ENCODE peak calls at places on chromosome 13, in nine cellular contexts. One of them, this sample, is unnamed.

GRCh38 chr13:65926750-65927171 is 1303.4 kb downstream of the PCDH9 start:
- DNase-seq in EL: no peak
- DNase-seq in GM20000: no peak
- DNase-seq in kidney glomerular epithelial cell: no peak
- DNase-seq in endothelial cell of umbilical vein: no peak
- DNase-seq in CD8-positive, alpha-beta memory T cell: no peak
- DNase-seq in activated naive CD4-positive, alpha-beta T cell treated with anti-CD3 and anti-CD28 coated beads, Interleukin-2, amount 50 U/mL, for 16 hours: no peak
- DNase-seq in stimulated activated CD4-positive, alpha-beta T cell treated with anti-CD3 and anti-CD28 coated beads, Interleukin-15, amount 100 ng/mL, for 1 hour: no peak
- DNase-seq in AG08395: no peak
- DNase-seq in this sample: no peak

GRCh38 chr13:50370303-50370950 is 355.2 kb downstream of the KCNRG start:
- DNase-seq in AG08395: no peak
- DNase-seq in endothelial cell of umbilical vein: no peak
- DNase-seq in stimulated activated CD4-positive, alpha-beta T cell treated with anti-CD3 and anti-CD28 coated beads, Interleukin-15, amount 100 ng/mL, for 1 hour: no peak
- DNase-seq in kidney glomerular epithelial cell: no peak
- DNase-seq in EL: no peak
- DNase-seq in activated naive CD4-positive, alpha-beta T cell treated with anti-CD3 and anti-CD28 coated beads, Interleukin-2, amount 50 U/mL, for 16 hours: no peak
- DNase-seq in GM20000: no peak
- DNase-seq in CD8-positive, alpha-beta memory T cell: no peak
- DNase-seq in this sample: no peak

GRCh38 chr13:112725346-112726017 is 35.6 kb downstream of the ATP11A start:
- DNase-seq in GM20000: peak
- DNase-seq in EL: no peak
- DNase-seq in activated naive CD4-positive, alpha-beta T cell treated with anti-CD3 and anti-CD28 coated beads, Interleukin-2, amount 50 U/mL, for 16 hours: no peak
- DNase-seq in CD8-positive, alpha-beta memory T cell: peak
- DNase-seq in stimulated activated CD4-positive, alpha-beta T cell treated with anti-CD3 and anti-CD28 coated beads, Interleukin-15, amount 100 ng/mL, for 1 hour: no peak
- DNase-seq in kidney glomerular epithelial cell: no peak
- DNase-seq in endothelial cell of umbilical vein: no peak
- DNase-seq in AG08395: no peak
- DNase-seq in this sample: no peak

GRCh38 chr13:107450931-107451330 is 764.4 kb downstream of the LIG4 start:
- DNase-seq in EL: peak
- DNase-seq in CD8-positive, alpha-beta memory T cell: no peak
- DNase-seq in stimulated activated CD4-positive, alpha-beta T cell treated with anti-CD3 and anti-CD28 coated beads, Interleukin-15, amount 100 ng/mL, for 1 hour: no peak
- DNase-seq in endothelial cell of umbilical vein: peak
- DNase-seq in kidney glomerular epithelial cell: peak
- DNase-seq in GM20000: no peak
- DNase-seq in AG08395: peak
- DNase-seq in activated naive CD4-positive, alpha-beta T cell treated with anti-CD3 and anti-CD28 coated beads, Interleukin-2, amount 50 U/mL, for 16 hours: no peak
- DNase-seq in this sample: no peak

GRCh38 chr13:93847162-93847561 is 620.6 kb downstream of the GPC6 start:
- DNase-seq in endothelial cell of umbilical vein: no peak
- DNase-seq in EL: peak
- DNase-seq in stimulated activated CD4-positive, alpha-beta T cell treated with anti-CD3 and anti-CD28 coated beads, Interleukin-15, amount 100 ng/mL, for 1 hour: no peak
- DNase-seq in activated naive CD4-positive, alpha-beta T cell treated with anti-CD3 and anti-CD28 coated beads, Interleukin-2, amount 50 U/mL, for 16 hours: no peak
- DNase-seq in CD8-positive, alpha-beta memory T cell: no peak
- DNase-seq in kidney glomerular epithelial cell: peak
- DNase-seq in GM20000: no peak
- DNase-seq in AG08395: peak
- DNase-seq in this sample: no peak

GRCh38 chr13:22198656-22199217 is 527.9 kb downstream of the FGF9 start:
- DNase-seq in EL: no peak
- DNase-seq in kidney glomerular epithelial cell: no peak
- DNase-seq in stimulated activated CD4-positive, alpha-beta T cell treated with anti-CD3 and anti-CD28 coated beads, Interleukin-15, amount 100 ng/mL, for 1 hour: no peak
- DNase-seq in GM20000: no peak
- DNase-seq in endothelial cell of umbilical vein: no peak
- DNase-seq in activated naive CD4-positive, alpha-beta T cell treated with anti-CD3 and anti-CD28 coated beads, Interleukin-2, amount 50 U/mL, for 16 hours: no peak
- DNase-seq in AG08395: peak
- DNase-seq in CD8-positive, alpha-beta memory T cell: no peak
- DNase-seq in this sample: no peak

GRCh38 chr13:36432106-36432544 is at the start of gene CCNA1:
- DNase-seq in endothelial cell of umbilical vein: no peak
- DNase-seq in AG08395: no peak
- DNase-seq in GM20000: peak
- DNase-seq in kidney glomerular epithelial cell: no peak
- DNase-seq in EL: no peak
- DNase-seq in activated naive CD4-positive, alpha-beta T cell treated with anti-CD3 and anti-CD28 coated beads, Interleukin-2, amount 50 U/mL, for 16 hours: peak
- DNase-seq in stimulated activated CD4-positive, alpha-beta T cell treated with anti-CD3 and anti-CD28 coated beads, Interleukin-15, amount 100 ng/mL, for 1 hour: no peak
- DNase-seq in CD8-positive, alpha-beta memory T cell: no peak
- DNase-seq in this sample: peak

GRCh38 chr13:32902898-32903297 is 113.3 kb upstream of the KL start:
- DNase-seq in EL: peak
- DNase-seq in CD8-positive, alpha-beta memory T cell: no peak
- DNase-seq in stimulated activated CD4-positive, alpha-beta T cell treated with anti-CD3 and anti-CD28 coated beads, Interleukin-15, amount 100 ng/mL, for 1 hour: no peak
- DNase-seq in kidney glomerular epithelial cell: no peak
- DNase-seq in AG08395: peak
- DNase-seq in GM20000: no peak
- DNase-seq in endothelial cell of umbilical vein: no peak
- DNase-seq in activated naive CD4-positive, alpha-beta T cell treated with anti-CD3 and anti-CD28 coated beads, Interleukin-2, amount 50 U/mL, for 16 hours: no peak
- DNase-seq in this sample: no peak

GRCh38 chr13:79128158-79128557 is 277.9 kb downstream of the RBM26 start:
- DNase-seq in stimulated activated CD4-positive, alpha-beta T cell treated with anti-CD3 and anti-CD28 coated beads, Interleukin-15, amount 100 ng/mL, for 1 hour: no peak
- DNase-seq in endothelial cell of umbilical vein: no peak
- DNase-seq in activated naive CD4-positive, alpha-beta T cell treated with anti-CD3 and anti-CD28 coated beads, Interleukin-2, amount 50 U/mL, for 16 hours: no peak
- DNase-seq in GM20000: no peak
- DNase-seq in CD8-positive, alpha-beta memory T cell: no peak
- DNase-seq in AG08395: no peak
- DNase-seq in EL: peak
- DNase-seq in kidney glomerular epithelial cell: peak
- DNase-seq in this sample: no peak

This sample was measured in GM10248.